ENCODE peak calls at places on chromosomes 13 and 19, in four cellular contexts. O, N, E and I are unnamed samples.

GRCh38 chr13:92842145-92842544 is 384.5 kb upstream of the GPC6 start:
- DNase-seq in O (no peak), N (peak), E (no peak), I (no peak)

GRCh38 chr13:30394798-30395191 is 27.5 kb upstream of the UBE2L5 start:
- DNase-seq in O (no peak), N (peak), E (no peak), I (no peak)

GRCh38 chr19:10975374-10976036 is 14.7 kb downstream of the SMARCA4 start:
- DNase-seq in O (no peak), N (no peak), E (no peak), I (peak)

GRCh38 chr13:40798380-40798779 is 9.0 kb downstream of the SLC25A15 start:
- DNase-seq in O (no peak), N (no peak), E (no peak), I (no peak)

GRCh38 chr19:48900477-48901452 is 653 bp downstream of the NUCB1 start:
- DNase-seq in O (peak), N (no peak), E (peak), I (no peak)

GRCh38 chr13:110499621-110500281 is 61.8 kb downstream of the RAB20 start:
- DNase-seq in O (peak), N (peak), E (no peak), I (no peak)

GRCh38 chr19:55115446-55116065 is 1.9 kb downstream of the PPP1R12C start:
- DNase-seq in O (no peak), N (no peak), E (no peak), I (no peak)

GRCh38 chr13:64397699-64398098 is 2832.4 kb downstream of the PCDH9 start:
- DNase-seq in O (no peak), N (no peak), E (no peak), I (no peak)

GRCh38 chr13:77379508-77379907 is 52.6 kb upstream of the MYCBP2 start:
- DNase-seq in O (no peak), N (no peak), E (no peak), I (no peak)

GRCh38 chr13:75219479-75220237 is 262.3 kb downstream of the TBC1D4 start:
- DNase-seq in O (peak), N (peak), E (peak), I (peak)

GRCh38 chr13:111964411-111965035 is 102.4 kb upstream of the SOX1 start:
- DNase-seq in O (no peak), N (no peak), E (no peak), I (no peak)

GRCh38 chr13:76677047-76677446 is 209.2 kb downstream of the KCTD12 start:
- DNase-seq in O (no peak), N (no peak), E (no peak), I (no peak)

GRCh38 chr19:4446801-4447200 is 10.8 kb downstream of the UBXN6 start:
- DNase-seq in O (no peak), N (no peak), E (no peak), I (no peak)

GRCh38 chr13:50319603-50320296 is 304.5 kb downstream of the KCNRG start:
- DNase-seq in O (peak), N (peak), E (no peak), I (no peak)

GRCh38 chr13:23427342-23428182 is 5.9 kb downstream of the SACS start:
- DNase-seq in O (peak), N (peak), E (no peak), I (no peak)